ENCODE peak calls at places on chromosomes 5 and 9, in five cellular contexts. C is prostate gland; K is endothelial cell of umbilical vein; F is lower leg skin; L is CD8-positive, alpha-beta T cell. I is an unnamed sample.
A peak's percentile ranks its signal among the peaks of the same experiment; 100 is the strongest.

GRCh38 chr9:78044189-78044588 is 12.6 kb upstream of the GNAQ start:
- DNase-seq in C (no peak), K (no peak), F (no peak), L (no peak), I (no peak)

GRCh38 chr5:119330367-119331183 is 25.2 kb upstream of the TNFAIP8 start:
- DNase-seq in C (no peak), K (peak; percentile 37), F (no peak), L (peak; percentile 51), I (no peak)

GRCh38 chr9:134983094-134983493 is 65.4 kb upstream of the FCN1 start:
- DNase-seq in C (no peak), K (peak; percentile 4), F (peak; percentile 79), L (no peak), I (no peak)

GRCh38 chr9:5633243-5633642 is 4.3 kb downstream of the RIC1 start:
- DNase-seq in C (no peak), K (no peak), F (no peak), L (no peak), I (no peak)

GRCh38 chr9:6512085-6512657 is 99.2 kb downstream of the UHRF2 start:
- DNase-seq in C (no peak), K (no peak), F (no peak), L (no peak), I (no peak)

GRCh38 chr5:110884005-110884404 is 145.2 kb downstream of the SLC25A46 start:
- DNase-seq in C (no peak), K (no peak), F (no peak), L (no peak), I (no peak)

GRCh38 chr5:154038241-154038603 is 488 bp downstream of the FAM114A2 start:
- DNase-seq in C (peak; percentile 16), K (no peak), F (no peak), L (peak; percentile 37), I (no peak)

GRCh38 chr9:130128782-130129424 is 43.3 kb upstream of the NCS1 start:
- DNase-seq in C (peak; percentile 16), K (peak; percentile 22), F (peak; percentile 88), L (peak; percentile 59), I (no peak)

GRCh38 chr9:91415290-91415689 is 8.3 kb downstream of the NFIL3 start:
- DNase-seq in C (no peak), K (no peak), F (no peak), L (no peak), I (no peak)

GRCh38 chr5:172686539-172687390 is 45.7 kb downstream of the NEURL1B start:
- DNase-seq in C (no peak), K (no peak), F (no peak), L (no peak), I (no peak)

GRCh38 chr5:81971086-81971693 is 633 bp upstream of the ATG10 start:
- DNase-seq in C (no peak), K (no peak), F (no peak), L (no peak), I (no peak)

GRCh38 chr5:170986598-170986997 is 124.8 kb downstream of the RANBP17 start:
- DNase-seq in C (no peak), K (peak; percentile 78), F (no peak), L (no peak), I (no peak)

GRCh38 chr9:91379461-91379860 is 17.7 kb upstream of the AUH start:
- DNase-seq in C (no peak), K (peak; percentile 10), F (no peak), L (no peak), I (no peak)

GRCh38 chr9:3027260-3027659 is 183.4 kb upstream of the PUM3 start:
- DNase-seq in C (no peak), K (no peak), F (no peak), L (no peak), I (no peak)

DNA sequence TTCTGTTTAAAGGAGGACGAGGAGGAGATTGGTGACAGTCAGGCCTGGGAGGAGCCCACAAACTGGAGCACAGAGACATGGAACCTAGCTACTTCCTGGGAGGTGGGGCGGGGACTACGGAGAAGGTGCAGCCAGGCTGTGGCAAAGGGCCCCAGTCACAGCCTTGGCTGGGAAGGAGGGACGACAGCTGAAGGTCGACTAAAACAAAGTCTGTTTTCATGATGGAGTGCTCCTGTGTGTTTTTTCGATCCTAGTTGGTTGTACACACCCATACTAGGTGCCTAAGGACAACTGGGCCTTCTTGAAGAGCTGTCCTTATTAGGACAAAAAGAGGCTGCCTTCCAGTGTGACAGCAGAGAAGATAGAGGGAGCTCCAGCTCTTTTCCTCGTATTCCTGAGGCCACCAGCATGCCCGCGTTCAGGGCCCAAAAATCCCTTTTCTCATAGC is 2.9 kb downstream of the CCDC107 start:
- DNase-seq in C (no peak), K (no peak), F (no peak), L (no peak), I (no peak)
- TF ChIP-seq CTCF in C (peak; percentile 48), K (no peak), F (no peak), L (no peak), I (no peak)

DNA sequence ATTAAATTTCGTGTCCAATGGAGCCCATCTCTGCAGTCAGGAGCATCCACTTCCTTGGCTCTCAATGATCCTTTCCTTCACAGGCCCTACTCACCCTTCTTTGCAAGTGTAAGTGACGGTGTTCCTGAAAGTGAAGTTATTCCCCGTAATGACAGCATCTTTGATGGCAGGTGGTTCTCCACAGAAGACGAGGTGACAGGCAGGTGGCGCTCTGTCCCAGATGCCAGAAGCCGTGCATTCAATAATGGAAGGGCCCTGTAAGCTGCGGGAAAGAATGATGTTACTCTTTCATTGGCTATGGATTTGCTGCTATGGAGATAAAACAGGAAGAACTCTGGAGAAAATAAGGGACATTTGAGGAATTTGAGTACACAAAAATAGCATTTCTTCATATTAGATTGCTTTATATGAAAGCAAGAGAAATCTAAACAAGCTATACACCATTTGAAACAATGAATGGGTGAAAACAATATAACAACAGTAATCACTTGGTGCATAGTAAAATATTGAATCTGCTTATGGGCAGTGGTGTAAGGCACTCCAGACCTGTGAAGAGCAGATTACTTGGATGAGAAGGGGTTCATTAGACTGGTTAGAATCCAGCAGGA is 89.9 kb upstream of the TXNDC8 start:
- DNase-seq in C (no peak), K (peak; percentile 46), F (no peak), L (no peak), I (no peak)
- TF ChIP-seq CTCF in C (peak; percentile 43), K (peak; percentile 60), F (no peak), L (no peak), I (no peak)

DNA sequence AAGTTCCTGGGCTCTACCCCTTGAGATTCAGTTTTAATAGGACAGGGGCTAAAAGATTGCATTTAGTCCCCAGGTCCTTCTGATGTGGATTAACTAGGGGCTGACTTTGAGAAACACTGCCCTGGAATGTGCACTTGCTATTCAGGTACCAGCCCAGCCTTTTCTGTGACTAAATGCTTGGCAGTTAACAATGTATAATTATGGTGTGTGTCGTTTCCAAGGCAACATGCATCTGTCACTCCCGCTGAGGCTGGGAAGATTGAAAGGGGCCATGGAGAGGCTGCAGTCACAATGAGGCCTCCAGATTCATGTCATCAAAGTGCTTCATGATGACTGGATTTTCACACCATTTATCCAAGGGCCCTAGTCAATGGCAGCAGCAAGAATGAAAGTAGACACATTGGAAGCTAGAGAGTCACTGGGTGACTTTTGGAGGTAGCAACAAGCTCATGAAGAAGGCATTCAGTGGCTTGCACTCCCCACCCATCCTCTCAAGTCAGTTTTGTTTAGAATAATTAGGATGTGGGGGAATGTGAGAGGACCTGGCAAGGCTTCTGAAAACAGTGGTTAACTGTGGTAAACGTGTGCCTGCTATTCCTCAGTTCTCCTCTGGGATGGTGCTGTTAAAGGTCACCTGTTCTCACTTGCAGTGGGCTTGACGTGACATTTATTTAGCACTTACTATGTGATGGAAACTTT is 28.3 kb downstream of the RAI14 start:
- DNase-seq in C (no peak), K (peak; percentile 79), F (no peak), L (no peak), I (no peak)
- TF ChIP-seq CTCF in C (no peak), K (no peak), F (no peak), L (no peak), I (no peak)

DNA sequence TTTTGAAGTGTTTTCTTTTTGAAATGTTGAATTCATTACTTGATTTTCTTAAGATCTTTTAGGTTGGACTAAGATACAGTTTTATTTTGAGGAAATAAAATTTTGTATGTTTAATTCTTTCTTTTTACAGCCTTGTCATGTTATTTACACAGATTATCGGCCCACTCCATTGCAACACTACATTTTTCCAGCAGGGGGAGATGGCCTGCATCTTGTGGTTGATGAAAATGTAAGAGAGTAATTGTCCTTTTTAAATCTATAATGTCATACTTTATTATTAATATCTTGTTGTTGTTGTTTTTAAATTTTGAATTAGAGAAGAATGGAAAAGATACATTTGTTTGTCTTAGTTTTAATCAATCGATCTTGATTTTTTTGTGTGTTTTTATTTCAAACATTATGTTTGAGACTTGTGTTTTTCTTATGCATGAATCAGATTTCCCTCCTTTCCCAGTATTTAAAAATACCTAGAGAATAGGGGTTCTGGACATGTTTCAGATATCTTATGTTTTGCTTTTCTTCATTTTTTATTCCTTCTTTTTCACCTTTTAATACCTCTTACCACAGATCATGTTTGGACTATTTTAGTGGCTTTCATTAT is 36.7 kb downstream of the MTREX start:
- DNase-seq in C (peak; percentile 74), K (peak; percentile 86), F (no peak), L (peak; percentile 65), I (peak; percentile 76)
- TF ChIP-seq CTCF in C (peak; percentile 83), K (peak; percentile 66), F (no peak), L (peak; percentile 97), I (no peak)

GRCh38 chr5:158014367-158014766 is 155.4 kb upstream of the CLINT1 start:
- DNase-seq in C (no peak), K (no peak), F (no peak), L (no peak), I (no peak)
- TF ChIP-seq CTCF in C (no peak), K (no peak), F (no peak), L (no peak), I (no peak)

DNA sequence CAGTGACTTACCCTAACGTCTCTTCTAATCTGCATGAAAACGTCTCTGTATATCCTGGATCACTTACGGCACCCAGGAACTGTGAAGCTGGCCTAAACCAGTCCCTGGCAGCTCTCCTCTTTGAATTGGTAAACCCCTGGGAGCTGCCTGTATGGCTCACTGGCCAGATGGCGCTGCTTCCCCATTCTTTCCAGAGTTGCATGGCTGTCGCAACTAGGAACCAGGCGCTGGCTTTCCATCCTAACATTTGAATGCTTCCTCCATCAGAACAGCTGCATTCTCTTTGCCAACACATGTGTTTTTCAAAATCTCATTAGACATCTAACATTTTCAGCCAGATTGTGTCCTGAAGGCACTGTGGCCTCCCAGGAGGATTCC is 8.0 kb upstream of the PCA3 start:
- DNase-seq in C (peak; percentile 6), K (no peak), F (no peak), L (no peak), I (no peak)
- TF ChIP-seq CTCF in C (no peak), K (no peak), F (no peak), L (no peak), I (no peak)

I was measured in omental fat pad.